ENCODE peak calls at places on chromosomes 3 and 15, in five cellular contexts. U is nephron progenitor cell, Y is stomach, I is body of pancreas, M is lower lobe of right lung. Z is an unnamed sample.

GRCh38 chr15:89416339-89417183 is 79.8 kb downstream of the RHCG start:
- DNase-seq in U (peak), Y (peak), M (peak), I (peak), Z (peak)

GRCh38 chr3:106281231-106281630 is 412.4 kb upstream of the CBLB start:
- DNase-seq in U (no peak), I (no peak), Y (no peak), M (no peak), Z (no peak)

GRCh38 chr15:51759557-51760070 is 8.2 kb downstream of the TMOD2 start:
- DNase-seq in Y (no peak), M (peak), I (peak), U (no peak), Z (no peak)

GRCh38 chr3:194300936-194301335 is 50.2 kb downstream of the CPN2 start:
- DNase-seq in I (no peak), Y (no peak), U (no peak), M (no peak), Z (no peak)

GRCh38 chr3:133878518-133878917 is 17.2 kb downstream of the RAB6B start:
- DNase-seq in U (no peak), Y (no peak), M (no peak), I (no peak), Z (no peak)

GRCh38 chr3:171458056-171458856 is 1.9 kb downstream of the TNIK start:
- DNase-seq in M (no peak), I (peak), Y (peak), U (peak), Z (no peak)

GRCh38 chr3:128066111-128066510 is 13.9 kb downstream of the SEC61A1 start:
- DNase-seq in I (no peak), M (no peak), U (no peak), Y (no peak), Z (no peak)

GRCh38 chr3:123156276-123156995 is 45.3 kb upstream of the SEC22A start:
- DNase-seq in U (no peak), Y (no peak), I (no peak), M (no peak), Z (no peak)

GRCh38 chr3:171339606-171340005 is 120.6 kb downstream of the TNIK start:
- DNase-seq in M (peak), I (peak), U (no peak), Y (peak), Z (no peak)

GRCh38 chr15:59828262-59828661 is 139.1 kb upstream of the BNIP2 start:
- DNase-seq in Y (no peak), M (no peak), U (no peak), I (no peak), Z (no peak)

GRCh38 chr15:23663232-23663631 is 15.6 kb upstream of the MAGEL2 start:
- DNase-seq in M (no peak), U (no peak), I (no peak), Y (no peak), Z (no peak)

GRCh38 chr15:73887481-73887880 is 14.1 kb downstream of the TBC1D21 start:
- DNase-seq in I (no peak), Y (no peak), U (no peak), M (no peak), Z (no peak)

GRCh38 chr15:100602822-100603393 is 519 bp downstream of the ASB7 start:
- DNase-seq in I (no peak), Y (no peak), U (peak), M (no peak), Z (peak)

GRCh38 chr3:60742606-60743145 is 508.6 kb downstream of the FHIT start:
- DNase-seq in U (peak), M (no peak), Y (no peak), I (peak), Z (no peak)

GRCh38 chr3:125403789-125404188 is 28.7 kb upstream of the ZNF148 start:
- DNase-seq in I (no peak), Y (no peak), U (no peak), M (no peak), Z (no peak)

GRCh38 chr3:193052294-193052693 is 134.6 kb upstream of the MB21D2 start:
- DNase-seq in M (no peak), U (no peak), I (no peak), Y (no peak), Z (no peak)

GRCh38 chr15:93035953-93036810 is 52.8 kb downstream of the RGMA start:
- DNase-seq in U (peak), I (peak), M (peak), Y (peak), Z (peak)

GRCh38 chr3:12253521-12253920 is 35.3 kb upstream of the PPARG start:
- DNase-seq in U (no peak), I (no peak), M (no peak), Y (no peak), Z (no peak)

GRCh38 chr3:189714991-189715961 is 84.1 kb downstream of the TP63 start:
- DNase-seq in Y (no peak), M (no peak), U (no peak), I (no peak), Z (no peak)

GRCh38 chr3:153422314-153422713 is 260.3 kb downstream of the RAP2B start:
- DNase-seq in M (no peak), I (no peak), Y (no peak), U (no peak), Z (no peak)

GRCh38 chr3:133874344-133874743 is 21.3 kb downstream of the RAB6B start:
- DNase-seq in M (no peak), U (no peak), Y (no peak), I (no peak), Z (no peak)

GRCh38 chr3:153734777-153735551 is 386.2 kb upstream of the ARHGEF26 start:
- DNase-seq in I (no peak), U (no peak), Y (no peak), M (no peak), Z (peak)

DNA sequence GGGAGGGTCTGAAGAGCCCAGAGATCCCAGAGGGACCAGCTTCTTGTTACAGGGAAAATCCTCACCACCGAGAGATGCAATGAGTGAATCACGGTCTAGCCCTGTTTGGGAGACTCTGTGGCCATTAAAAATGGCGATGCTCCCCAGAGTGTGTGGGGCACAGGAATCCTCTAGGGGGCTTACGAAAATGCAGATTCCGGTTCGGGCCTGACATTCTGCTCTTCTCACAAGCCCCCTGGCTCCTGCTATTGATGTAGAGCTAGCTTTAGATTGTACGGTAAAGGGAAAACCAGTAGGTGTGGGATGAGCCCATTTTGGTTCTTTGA is 35.5 kb upstream of the EPHB3 start:
- DNase-seq in M (no peak), I (no peak), Y (no peak), U (no peak), Z (no peak)
- TF ChIP-seq CTCF in M (no peak), I (no peak), Y (no peak), U (peak), Z (no peak)

GRCh38 chr3:42572278-42572677 is 9.5 kb downstream of the SEC22C start:
- DNase-seq in Y (no peak), M (no peak), U (peak), I (peak), Z (peak)
- TF ChIP-seq CTCF in Y (no peak), M (peak), U (peak), I (no peak), Z (peak)

DNA sequence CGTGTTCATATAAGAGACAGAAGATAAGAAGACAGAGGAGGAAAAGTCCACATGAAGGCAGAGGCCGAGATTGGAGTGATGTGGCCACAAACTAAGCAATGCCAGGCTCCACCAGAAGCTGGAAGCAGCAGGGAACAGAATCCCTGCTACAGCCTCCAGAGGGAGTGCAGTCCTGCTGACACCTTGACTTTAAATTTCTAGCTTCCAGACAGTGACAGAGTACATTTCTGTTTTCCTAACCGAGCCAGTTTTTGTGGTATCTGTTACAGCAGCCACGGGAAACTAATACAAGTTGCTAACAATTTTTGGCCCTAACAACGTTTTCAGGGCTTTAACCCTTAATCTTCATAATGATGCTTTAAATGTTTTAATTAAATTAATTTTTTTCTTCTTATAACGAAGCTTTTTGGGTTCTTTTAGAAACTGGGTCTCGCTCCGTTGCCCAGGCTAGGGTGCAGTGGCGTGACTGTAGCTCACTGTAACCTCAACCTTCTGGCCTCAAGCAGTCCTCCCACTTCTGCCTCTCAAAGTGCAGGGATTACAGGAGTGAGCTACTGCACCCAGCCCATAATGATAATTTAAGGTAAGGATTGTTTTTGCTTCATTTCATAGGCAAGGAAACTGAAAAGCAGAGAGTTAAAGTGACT is 202.3 kb upstream of the PROK2 start:
- DNase-seq in I (no peak), U (no peak), Y (no peak), M (no peak), Z (no peak)
- TF ChIP-seq CTCF in I (no peak), U (peak), Y (no peak), M (peak), Z (no peak)

GRCh38 chr15:68210821-68211655 is 5.9 kb upstream of the CALML4 start:
- DNase-seq in Y (peak), U (peak), M (peak), I (peak), Z (peak)
- TF ChIP-seq CTCF in Y (no peak), U (peak), M (peak), I (peak), Z (peak)